ENCODE peak calls at places on chromosomes 16 and 17, in six cellular contexts. K is stomach, Y is sigmoid colon, W is IMR-90, X is heart left ventricle, O is breast epithelium. D is an unnamed sample.
A peak's percentile ranks its signal among the peaks of the same experiment; 100 is the strongest.

GRCh38 chr17:596287-596686 is 118.4 kb downstream of the VPS53 start:
- DNase-seq in O (no peak), Y (no peak), X (no peak), W (peak; percentile 36), K (no peak), D (no peak)

GRCh38 chr16:10080031-10080772 is 102.0 kb downstream of the GRIN2A start:
- DNase-seq in O (peak; percentile 50), W (no peak), X (peak; percentile 66), Y (peak; percentile 73), K (peak; percentile 70), D (peak; percentile 42)

GRCh38 chr16:15464401-15465186 is 30.2 kb downstream of the BMERB1 start:
- DNase-seq in Y (no peak), X (no peak), K (no peak), O (no peak), W (peak; percentile 22), D (no peak)

GRCh38 chr16:30977502-30977901 is 7.5 kb upstream of the HSD3B7 start:
- DNase-seq in K (no peak), O (no peak), W (no peak), Y (no peak), X (no peak), D (no peak)

GRCh38 chr17:48841395-48841831 is 10.6 kb downstream of the CALCOCO2 start:
- DNase-seq in W (peak; percentile 76), O (no peak), X (no peak), K (no peak), Y (no peak), D (no peak)

GRCh38 chr16:64589836-64590235 is 532.0 kb downstream of the CDH11 start:
- DNase-seq in O (no peak), K (no peak), W (peak; percentile 69), X (no peak), Y (no peak), D (no peak)

GRCh38 chr17:83024205-83024971 is 55.0 kb upstream of the METRNL start:
- DNase-seq in O (no peak), K (no peak), W (no peak), Y (no peak), X (no peak), D (no peak)

GRCh38 chr17:20202141-20202574 is 193.0 kb downstream of the SPECC1 start:
- DNase-seq in K (no peak), X (no peak), O (no peak), W (no peak), Y (no peak), D (no peak)

GRCh38 chr17:33697557-33697956 is 404.5 kb upstream of the ASIC2 start:
- DNase-seq in X (no peak), O (no peak), Y (no peak), W (no peak), K (no peak), D (no peak)

GRCh38 chr16:70294385-70295029 is 4.5 kb upstream of the DDX19B start:
- DNase-seq in K (no peak), W (no peak), X (no peak), Y (peak; percentile 42), O (no peak), D (no peak)

GRCh38 chr17:1467258-1467657 is 11.2 kb upstream of the CRK start:
- DNase-seq in O (no peak), K (no peak), Y (no peak), X (no peak), W (no peak), D (no peak)

GRCh38 chr17:81710514-81711308 is 1.4 kb upstream of the SLC25A10 start:
- DNase-seq in X (no peak), Y (no peak), W (no peak), O (no peak), K (no peak), D (no peak)

GRCh38 chr17:2636169-2636930 is 42.9 kb downstream of the PAFAH1B1 start:
- DNase-seq in O (no peak), W (no peak), K (no peak), Y (no peak), X (no peak), D (no peak)

GRCh38 chr16:22139008-22139407 is 23.3 kb upstream of the SDR42E2 start:
- DNase-seq in O (no peak), Y (no peak), W (no peak), X (no peak), K (no peak), D (no peak)

GRCh38 chr16:4681471-4682083 is 11.8 kb upstream of the NUDT16L1 start:
- DNase-seq in Y (no peak), X (peak; percentile 60), W (no peak), O (no peak), K (no peak), D (no peak)
- H3K4me1 ChIP-seq in Y (peaks cover 13% of the 10 kb centered on the region), X (peaks cover 9% of the 10 kb centered on the region), W (peaks cover 2% of the 10 kb centered on the region), O (peaks cover 4% of the 10 kb centered on the region), K (peaks cover 47% of the 10 kb centered on the region), D (no peaks in the 10 kb centered on the region)

GRCh38 chr17:17526369-17526768 is 30.2 kb upstream of the RASD1 start:
- DNase-seq in X (peak; percentile 66), Y (peak; percentile 78), K (peak; percentile 56), O (no peak), W (no peak), D (no peak)
- TF ChIP-seq POLR2A in X (no peak), Y (no peak), K (no peak), O (no peak), W (no peak), D (no peak)

DNA sequence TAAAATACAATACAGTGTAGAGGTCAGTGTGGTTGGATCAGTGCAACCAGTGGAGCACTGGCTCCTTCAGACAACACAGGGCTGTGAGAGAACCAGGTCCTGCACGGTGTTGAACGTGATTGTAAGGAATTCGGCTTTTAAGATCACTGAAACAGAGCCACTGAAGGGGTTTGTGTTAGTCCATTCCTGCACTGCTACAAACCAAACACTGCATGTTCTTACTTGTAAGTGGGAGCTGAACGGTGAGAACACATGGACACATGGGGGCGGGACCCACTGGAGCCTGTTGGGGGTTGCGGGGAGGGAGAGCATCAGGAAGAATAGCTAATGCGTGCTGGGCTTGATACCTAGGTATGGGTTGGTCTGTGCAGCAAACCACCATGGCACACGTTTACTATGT is 193.2 kb upstream of the AXIN2 start:
- DNase-seq in W (no peak), Y (no peak), O (no peak), X (no peak), K (no peak), D (no peak)
- H3K4me1 ChIP-seq in W (peaks cover 2% of the 10 kb centered on the region), Y (peaks cover 16% of the 10 kb centered on the region), O (no peaks in the 10 kb centered on the region), X (peaks cover 7% of the 10 kb centered on the region), K (peaks cover 17% of the 10 kb centered on the region), D (peaks cover 5% of the 10 kb centered on the region)

GRCh38 chr16:2148714-2149629 is 547 bp downstream of the RAB26 start:
- DNase-seq in W (no peak), K (peak; percentile 48), Y (no peak), O (no peak), X (no peak), D (no peak)
- TF ChIP-seq POLR2A in W (peak; percentile 17), K (no peak), Y (no peak), O (no peak), X (no peak), D (no peak)

DNA sequence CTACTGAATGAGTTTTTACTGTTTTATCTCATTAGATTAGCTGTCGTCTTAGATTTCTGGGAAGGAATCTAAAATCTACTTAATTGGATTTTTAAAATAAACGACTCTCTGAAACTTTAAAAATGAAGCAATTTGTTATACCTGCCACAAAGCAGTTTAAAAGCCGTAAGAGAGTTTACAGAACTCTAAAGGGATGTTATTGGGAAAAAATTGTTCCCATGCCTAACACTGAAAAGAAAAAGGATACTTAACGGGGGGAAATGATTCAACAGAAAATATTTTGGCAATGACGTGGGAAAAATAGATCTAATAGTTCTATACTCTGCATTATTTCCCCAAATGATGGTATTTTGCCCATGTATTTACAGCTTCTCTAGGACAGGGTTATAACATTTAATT is 27.0 kb downstream of the ARHGAP17 start:
- DNase-seq in K (no peak), O (no peak), Y (no peak), X (no peak), W (peak; percentile 60), D (no peak)
- H3K4me1 ChIP-seq in K (peaks cover 83% of the 10 kb centered on the region), O (peaks cover 3% of the 10 kb centered on the region), Y (peaks cover 70% of the 10 kb centered on the region), X (peaks cover 74% of the 10 kb centered on the region), W (peaks cover 38% of the 10 kb centered on the region), D (peaks cover 40% of the 10 kb centered on the region)

GRCh38 chr17:75270966-75271232 is at the start of gene MIF4GD:
- DNase-seq in K (no peak), O (no peak), Y (no peak), W (peak; percentile 54), X (no peak), D (no peak)

GRCh38 chr17:75268931-75269330 is 2.1 kb downstream of the MIF4GD start:
- DNase-seq in W (no peak), Y (no peak), X (no peak), K (no peak), O (no peak), D (no peak)

GRCh38 chr17:75271233-75271954 is 363 bp upstream of the MIF4GD start:
- DNase-seq in K (peak; percentile 87), X (peak; percentile 92), Y (peak; percentile 86), O (peak; percentile 43), W (no peak), D (peak; percentile 81)

GRCh38 chr17:75271955-75272847 is 1.2 kb upstream of the MIF4GD start:
- DNase-seq in X (peak; percentile 76), K (no peak), O (no peak), Y (peak; percentile 86), W (peak; percentile 65), D (peak; percentile 31)

DNA sequence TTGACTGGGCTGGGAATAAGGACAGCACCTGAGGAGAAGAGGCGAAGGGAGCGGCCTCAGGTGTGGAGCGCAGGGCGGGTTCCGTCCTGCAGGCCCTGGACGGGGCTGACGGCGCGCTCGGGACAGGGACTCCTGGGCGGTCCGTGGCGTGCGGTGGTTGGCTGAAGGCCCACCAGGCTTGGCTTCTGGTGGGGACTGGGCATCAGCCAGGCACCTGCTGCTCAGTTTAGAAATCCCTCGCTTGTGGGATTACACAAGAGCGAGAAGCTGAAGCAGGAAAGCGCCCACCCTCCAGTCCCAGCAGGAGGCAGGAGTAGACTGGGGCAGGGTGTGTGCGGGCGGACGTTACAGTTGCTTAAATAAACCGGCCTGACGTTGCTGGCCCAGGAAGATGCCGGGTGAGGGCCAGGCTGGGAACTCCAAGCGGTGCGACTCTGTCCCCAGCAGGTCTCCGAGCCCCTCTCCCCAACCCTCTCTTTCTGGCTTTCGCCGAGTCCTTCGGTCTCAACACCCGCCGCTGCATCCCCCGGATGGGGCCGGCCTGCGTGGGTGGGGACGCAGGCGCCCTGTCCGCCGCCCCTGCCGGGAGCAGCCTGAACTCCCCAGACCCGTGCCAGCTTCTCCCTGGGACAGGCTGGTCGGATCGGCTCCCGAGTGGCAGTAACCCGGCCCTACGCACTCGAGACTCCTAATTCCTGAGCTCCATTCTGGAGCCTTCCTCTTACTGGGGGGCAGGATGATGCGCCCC is 639 bp downstream of the MIF4GD start:
- DNase-seq in W (peak; percentile 76), Y (peak; percentile 88), X (peak; percentile 82), K (peak; percentile 66), O (peak; percentile 66), D (peak; percentile 60)
- TF ChIP-seq POLR2A in W (peak; percentile 79), Y (no peak), X (peak; percentile 6), K (no peak), O (no peak), D (no peak)

DNA sequence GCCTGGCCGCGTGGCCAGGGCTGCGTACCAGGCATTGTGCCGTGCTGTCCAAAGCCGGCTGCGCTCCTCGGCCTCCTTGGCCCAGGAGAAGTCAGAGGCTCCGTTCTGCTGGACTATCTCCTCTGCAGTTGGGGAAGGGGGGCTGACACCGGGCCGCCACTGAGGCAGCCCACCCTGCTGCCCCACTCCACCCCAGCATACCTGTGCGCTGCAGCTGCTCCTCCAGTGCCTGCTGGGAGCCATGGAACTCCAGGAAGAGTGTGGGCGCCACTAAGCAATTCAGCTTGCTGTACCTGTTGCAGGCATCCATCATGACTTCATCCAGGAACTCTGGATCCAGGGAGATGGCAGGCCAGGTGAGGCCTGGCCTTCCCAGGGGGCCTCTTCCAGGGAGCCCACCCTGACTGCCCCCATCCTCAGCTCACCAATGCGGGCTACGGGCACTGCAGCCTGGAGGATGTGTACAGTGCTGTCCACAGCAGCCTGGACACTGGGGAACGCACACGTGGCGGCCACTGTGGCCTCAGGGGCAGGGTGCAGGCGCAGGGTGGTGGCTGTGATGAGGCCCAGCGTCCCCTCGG is 2.9 kb downstream of the LDHD start:
- DNase-seq in W (no peak), Y (no peak), X (peak; percentile 62), K (no peak), O (no peak), D (no peak)
- H3K4me1 ChIP-seq in W (peaks cover 24% of the 10 kb centered on the region), Y (peaks cover 38% of the 10 kb centered on the region), X (peaks cover 35% of the 10 kb centered on the region), K (peaks cover 78% of the 10 kb centered on the region), O (peaks cover 24% of the 10 kb centered on the region), D (peaks cover 8% of the 10 kb centered on the region)

D was measured in uterus.